ENCODE peak calls at places on chromosomes 6 and 20, in seven cellular contexts. D is H1, R is HCT116, B is K562, L is HepG2, T is SK-N-SH, E is GM12878. Q is an unnamed sample.

GRCh38 chr6:61886608-61887259 is 399.3 kb downstream of the KHDRBS2 start:
- DNase-seq in D (no peak), R (no peak), B (no peak), L (peak; percentile 17), T (peak; percentile 3), E (no peak), Q (no peak)

GRCh38 chr6:47247227-47247797 is 62.4 kb downstream of the TNFRSF21 start:
- DNase-seq in D (no peak), R (no peak), B (peak; percentile 43), L (no peak), T (peak; percentile 47), E (no peak), Q (no peak)

GRCh38 chr6:43274127-43274915 is 23.7 kb upstream of the SLC22A7 start:
- DNase-seq in D (no peak), R (no peak), B (no peak), L (no peak), T (no peak), E (no peak), Q (no peak)

GRCh38 chr6:106547961-106548453 is 81.3 kb downstream of the RTN4IP1 start:
- DNase-seq in D (no peak), R (no peak), B (peak; percentile 27), L (peak; percentile 76), T (no peak), E (no peak), Q (no peak)

GRCh38 chr6:24340998-24341934 is 16.6 kb downstream of the DCDC2 start:
- DNase-seq in D (no peak), R (no peak), B (no peak), L (peak; percentile 100), T (no peak), E (no peak), Q (peak; percentile 92)

GRCh38 chr6:33375143-33375649 is 16.4 kb upstream of the KIFC1 start:
- DNase-seq in D (no peak), R (no peak), B (no peak), L (no peak), T (peak; percentile 63), E (no peak), Q (peak; percentile 77)

GRCh38 chr6:13445005-13445743 is 42.2 kb downstream of the GFOD1 start:
- DNase-seq in D (no peak), R (no peak), B (peak; percentile 44), L (no peak), T (peak; percentile 71), E (no peak), Q (peak; percentile 37)

GRCh38 chr6:35213824-35214756 is at the start of gene SCUBE3:
- DNase-seq in D (peak; percentile 81), R (no peak), B (no peak), L (no peak), T (peak; percentile 92), E (no peak), Q (peak; percentile 46)

GRCh38 chr6:33987531-33988021 is 158.3 kb downstream of the GRM4 start:
- DNase-seq in D (peak; percentile 32), R (peak; percentile 37), B (peak; percentile 31), L (no peak), T (no peak), E (no peak), Q (peak; percentile 94)

GRCh38 chr6:102494808-102495207 is 1101.3 kb downstream of the GRIK2 start:
- DNase-seq in D (no peak), R (no peak), B (no peak), L (no peak), T (no peak), E (no peak), Q (no peak)

GRCh38 chr20:60034231-60035110 is 76.2 kb downstream of the CDH26 start:
- DNase-seq in D (no peak), R (no peak), B (no peak), L (peak; percentile 20), T (no peak), E (no peak), Q (no peak)

GRCh38 chr20:31934968-31935764 is 16.7 kb downstream of the PDRG1 start:
- DNase-seq in D (peak; percentile 65), R (no peak), B (no peak), L (peak; percentile 29), T (peak; percentile 37), E (no peak), Q (no peak)

GRCh38 chr6:158417760-158418098 is 105.5 kb downstream of the TULP4 start:
- DNase-seq in D (no peak), R (no peak), B (no peak), L (no peak), T (no peak), E (no peak), Q (no peak)

GRCh38 chr6:33592595-33593413 is 12.7 kb upstream of the BAK1 start:
- DNase-seq in D (peak; percentile 87), R (no peak), B (no peak), L (no peak), T (no peak), E (peak; percentile 63), Q (peak; percentile 67)

GRCh38 chr6:70371454-70372105 is 41.7 kb upstream of the FAM135A start:
- DNase-seq in D (no peak), R (peak; percentile 67), B (peak; percentile 70), L (peak; percentile 70), T (peak; percentile 31), E (no peak), Q (peak; percentile 80)

GRCh38 chr6:811186-811585 is 118.2 kb upstream of the EXOC2 start:
- DNase-seq in D (no peak), R (no peak), B (no peak), L (no peak), T (no peak), E (no peak), Q (no peak)

GRCh38 chr6:95228636-95229035 is 348.7 kb upstream of the MANEA start:
- DNase-seq in D (no peak), R (no peak), B (no peak), L (no peak), T (no peak), E (no peak), Q (no peak)

GRCh38 chr6:37827603-37828265 is 8.2 kb downstream of the ZFAND3 start:
- DNase-seq in D (no peak), R (no peak), B (no peak), L (no peak), T (peak; percentile 55), E (no peak), Q (no peak)

GRCh38 chr20:62772994-62773858 is 23.0 kb upstream of the MRGBP start:
- DNase-seq in D (no peak), R (no peak), B (no peak), L (no peak), T (no peak), E (no peak), Q (peak; percentile 66)

GRCh38 chr6:12203001-12203400 is 87.2 kb upstream of the EDN1 start:
- DNase-seq in D (no peak), R (no peak), B (no peak), L (peak; percentile 87), T (no peak), E (no peak), Q (no peak)
- TF ChIP-seq JUND in D (no peak), R (no peak), B (no peak), L (no peak), T (no peak), E (no peak), Q (no peak)

DNA sequence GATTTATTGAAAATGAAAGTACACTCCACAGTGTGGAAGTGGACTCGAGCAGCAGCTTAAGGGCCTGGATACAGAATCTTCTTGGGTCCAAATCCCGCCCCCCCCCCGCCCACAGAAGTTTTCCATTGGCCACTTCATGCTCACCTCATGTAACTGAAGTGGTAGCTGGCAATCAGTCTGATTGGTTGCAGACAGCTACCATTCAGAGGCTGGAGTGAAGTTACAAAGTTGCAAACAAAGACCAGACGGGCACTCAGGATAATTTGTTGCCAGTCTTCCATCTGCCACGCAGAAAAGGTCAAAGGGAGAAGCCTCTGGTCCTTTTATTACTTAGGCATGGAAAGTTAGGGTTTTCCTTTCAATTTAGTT is 25.8 kb upstream of the FABP7 start:
- DNase-seq in D (no peak), R (no peak), B (no peak), L (no peak), T (no peak), E (no peak), Q (no peak)
- TF ChIP-seq JUND in D (no peak), R (no peak), B (no peak), L (no peak), T (no peak), E (no peak), Q (no peak)

GRCh38 chr6:98847767-98848538 is 13.6 kb downstream of the POU3F2 start:
- DNase-seq in D (no peak), R (no peak), B (no peak), L (no peak), T (no peak), E (no peak), Q (no peak)

GRCh38 chr6:98848539-98849210 is 14.3 kb downstream of the POU3F2 start:
- DNase-seq in D (no peak), R (no peak), B (no peak), L (no peak), T (no peak), E (no peak), Q (no peak)

GRCh38 chr6:98846021-98846380 is 11.6 kb downstream of the POU3F2 start:
- DNase-seq in D (no peak), R (no peak), B (no peak), L (no peak), T (no peak), E (no peak), Q (no peak)

GRCh38 chr6:98845201-98846020 is 11.0 kb downstream of the POU3F2 start:
- DNase-seq in D (peak; percentile 95), R (peak; percentile 34), B (peak; percentile 76), L (peak; percentile 40), T (peak; percentile 89), E (peak; percentile 11), Q (peak; percentile 81)

GRCh38 chr6:98847392-98847766 is 13.0 kb downstream of the POU3F2 start:
- DNase-seq in D (no peak), R (no peak), B (no peak), L (no peak), T (no peak), E (no peak), Q (no peak)
- TF ChIP-seq JUND in D (no peak), R (no peak), B (no peak), L (no peak), T (no peak), E (no peak), Q (no peak)

GRCh38 chr6:124294572-124294971 is 490.9 kb downstream of the NKAIN2 start:
- DNase-seq in D (no peak), R (no peak), B (no peak), L (no peak), T (no peak), E (no peak), Q (peak; percentile 56)

GRCh38 chr6:124297507-124297906 is 493.8 kb downstream of the NKAIN2 start:
- DNase-seq in D (no peak), R (no peak), B (no peak), L (no peak), T (no peak), E (no peak), Q (no peak)

GRCh38 chr6:124303971-124304370 is 500.3 kb downstream of the NKAIN2 start:
- DNase-seq in D (no peak), R (no peak), B (no peak), L (no peak), T (no peak), E (no peak), Q (no peak)

DNA sequence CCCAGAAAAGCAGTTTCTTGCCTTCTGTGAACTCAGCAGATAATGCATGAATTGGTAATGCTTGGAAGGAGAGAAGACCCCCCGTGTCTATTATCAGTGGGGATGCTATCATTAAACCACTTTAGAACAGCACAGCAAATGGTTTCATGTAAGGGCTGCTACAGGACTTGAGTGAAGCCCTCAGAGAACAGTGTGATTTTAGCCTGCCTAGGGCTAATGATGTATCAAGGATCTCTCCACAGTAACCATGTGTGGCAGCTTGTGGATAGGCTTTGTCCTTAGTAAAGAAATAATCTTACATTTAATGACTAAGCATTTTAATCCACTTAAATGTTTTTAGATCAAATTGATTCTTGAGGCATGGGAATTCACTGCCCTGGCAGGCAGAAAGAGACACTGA is 495.0 kb downstream of the NKAIN2 start:
- DNase-seq in D (no peak), R (no peak), B (no peak), L (no peak), T (no peak), E (no peak), Q (no peak)
- TF ChIP-seq JUND in D (no peak), R (no peak), B (no peak), L (no peak), T (no peak), E (no peak), Q (no peak)

Q was measured in T47D.